ENCODE peak calls at places on chromosomes 12 and 14, in five cellular contexts. Y, M, H, E and T are unnamed samples. For H3K36me3, the result is how much of the 10 kb centered on the place peaks cover.

GRCh38 chr12:71594214-71594948 is 69.3 kb downstream of the ZFC3H1 start:
- DNase-seq in Y (no peak), M (no peak), H (no peak), E (no peak), T (no peak)

GRCh38 chr12:2944401-2945047 is 14.7 kb upstream of the TEAD4 start:
- DNase-seq in H (no peak), Y (peak), M (peak), E (peak), T (peak)

GRCh38 chr12:47700263-47700662 is 5.6 kb downstream of the RPAP3 start:
- DNase-seq in M (no peak), H (no peak), Y (no peak), E (no peak), T (no peak)

GRCh38 chr12:5561057-5561456 is 129.1 kb downstream of the NTF3 start:
- DNase-seq in M (no peak), E (no peak), Y (no peak), H (no peak), T (no peak)

GRCh38 chr12:38919191-38919590 is 13.8 kb upstream of the CPNE8 start:
- DNase-seq in M (no peak), E (no peak), H (no peak), Y (no peak), T (no peak)

GRCh38 chr12:3770891-3771290 is 18.0 kb upstream of the CRACR2A start:
- DNase-seq in E (no peak), H (no peak), M (no peak), Y (no peak), T (no peak)

GRCh38 chr12:47080725-47081502 is 1.2 kb upstream of the AMIGO2 start:
- DNase-seq in E (no peak), H (peak), Y (peak), M (peak), T (peak)

GRCh38 chr12:106170285-106170684 is 31.5 kb upstream of the NUAK1 start:
- DNase-seq in M (no peak), Y (no peak), E (peak), H (no peak), T (no peak)

GRCh38 chr14:73942180-73942579 is 7.7 kb downstream of the FAM161B start:
- DNase-seq in E (no peak), M (no peak), Y (no peak), H (no peak), T (no peak)

GRCh38 chr12:1651946-1652345 is 22.9 kb downstream of the WNT5B start:
- DNase-seq in E (no peak), M (no peak), Y (no peak), H (no peak), T (no peak)

GRCh38 chr14:92323031-92323915 is at the start of gene SLC24A4:
- DNase-seq in E (no peak), M (no peak), Y (no peak), H (no peak), T (no peak)

GRCh38 chr12:131892711-131893604 is 1.5 kb upstream of the ULK1 start:
- DNase-seq in E (no peak), H (no peak), Y (no peak), M (no peak), T (no peak)

GRCh38 chr14:102095871-102096568 is 9.2 kb upstream of the HSP90AA1 start:
- DNase-seq in M (no peak), E (no peak), H (no peak), Y (no peak), T (no peak)

GRCh38 chr14:62592877-62593276 is 452.4 kb downstream of the KCNH5 start:
- DNase-seq in E (no peak), Y (no peak), H (no peak), M (no peak), T (no peak)

GRCh38 chr14:100128688-100129087 is 30.8 kb downstream of the DEGS2 start:
- DNase-seq in M (no peak), Y (no peak), E (no peak), H (no peak), T (no peak)
- H3K36me3 ChIP-seq in M (under half), Y (half or more), E (under half), H (under half), T (under half)

GRCh38 chr14:81952917-81953316 is 419.3 kb upstream of the SEL1L start:
- DNase-seq in M (no peak), Y (no peak), H (no peak), E (no peak), T (no peak)

GRCh38 chr14:81942071-81942470 is 408.4 kb upstream of the SEL1L start:
- DNase-seq in Y (no peak), M (no peak), E (no peak), H (no peak), T (no peak)

DNA sequence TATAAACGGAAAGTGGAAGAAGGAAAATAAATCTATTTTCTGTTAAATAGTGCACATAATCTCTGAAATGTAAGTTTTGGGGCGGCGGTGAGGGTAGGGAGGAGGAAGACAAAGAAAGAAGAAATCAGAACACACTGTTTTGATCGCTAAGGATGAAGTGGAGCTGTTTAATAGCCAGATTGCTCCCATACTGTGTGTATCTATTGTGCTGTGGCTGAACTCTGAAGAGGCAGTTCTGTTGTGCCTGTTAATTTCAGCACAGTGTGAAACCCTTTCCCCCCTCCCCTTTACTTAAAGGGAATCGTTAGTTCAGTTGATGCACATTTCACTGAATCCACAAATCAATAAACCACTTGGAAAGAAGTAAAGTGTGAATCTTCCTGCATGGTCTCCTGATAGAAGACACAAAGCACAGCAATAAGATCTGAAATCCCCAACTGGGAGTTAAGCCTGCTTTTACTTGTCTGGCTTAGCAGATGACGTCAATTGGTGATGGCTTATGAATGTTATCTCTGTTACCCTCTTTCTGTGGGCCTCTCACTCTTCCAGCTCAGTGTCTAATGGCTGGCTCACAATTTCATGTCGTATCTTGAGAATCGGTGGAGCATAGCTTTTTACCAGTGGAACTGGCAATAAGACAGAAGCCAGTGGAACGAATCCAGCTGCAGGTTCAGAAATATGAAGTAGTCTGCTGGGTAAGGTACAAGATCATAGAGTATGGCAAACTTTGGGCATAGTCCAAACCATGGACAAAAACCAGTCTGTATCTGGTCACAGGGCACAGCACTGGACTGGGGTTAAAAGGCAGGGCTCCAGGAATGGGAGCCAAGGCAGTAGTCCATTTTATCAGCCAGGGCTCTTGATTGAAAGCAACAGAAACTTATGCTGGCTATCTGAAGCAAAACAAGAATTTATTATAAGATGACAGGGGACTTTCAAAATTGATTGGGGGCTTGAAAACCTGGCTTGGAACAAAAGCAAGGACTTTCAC is 413.4 kb upstream of the SEL1L start:
- DNase-seq in M (no peak), Y (no peak), H (no peak), E (no peak), T (no peak)
- H3K4me3 ChIP-seq in M (no peak), Y (no peak), H (no peak), E (no peak), T (no peak)

DNA sequence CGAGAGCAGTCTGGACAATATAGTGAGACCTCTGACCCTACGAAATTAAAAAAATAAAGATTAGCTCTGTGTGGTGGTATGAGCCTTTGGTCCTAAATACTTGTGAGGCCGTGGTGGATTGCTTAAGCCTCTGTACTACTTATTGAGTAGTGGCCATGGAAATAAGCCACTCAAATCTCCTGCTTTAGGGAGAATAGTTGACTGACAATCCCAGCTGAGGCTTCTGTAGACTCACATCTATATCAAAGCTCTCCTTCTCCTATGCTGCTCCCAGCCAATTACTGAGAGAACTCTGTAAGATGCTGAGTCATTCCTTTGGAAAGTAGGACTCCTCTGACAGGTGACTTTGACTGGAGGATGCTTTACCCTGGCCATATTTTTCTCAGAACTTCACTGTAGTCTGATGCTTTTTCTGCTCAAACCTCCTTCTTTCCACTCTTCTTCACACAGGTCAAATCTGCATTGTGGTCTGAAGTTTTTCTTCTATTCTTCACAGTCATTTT is 420.2 kb downstream of the SLC6A15 start:
- DNase-seq in M (no peak), H (no peak), Y (no peak), E (no peak), T (no peak)
- TF ChIP-seq CTCF in M (no peak), H (no peak), Y (no peak), E (no peak), T (no peak)

GRCh38 chr12:122346054-122346453 is 76.4 kb downstream of the CLIP1 start:
- DNase-seq in M (no peak), E (no peak), Y (no peak), H (no peak), T (no peak)
- H3K36me3 ChIP-seq in M (half or more), E (under half), Y (under half), H (under half), T (half or more)

GRCh38 chr12:57027805-57028153 is 11.4 kb upstream of the TAC3 start:
- DNase-seq in E (no peak), Y (no peak), H (no peak), M (no peak), T (no peak)

GRCh38 chr12:57031789-57032188 is 15.5 kb upstream of the TAC3 start:
- DNase-seq in H (no peak), Y (no peak), M (no peak), E (no peak), T (no peak)

GRCh38 chr12:57027011-57027804 is 10.9 kb upstream of the TAC3 start:
- DNase-seq in E (no peak), M (no peak), H (no peak), Y (no peak), T (no peak)

GRCh38 chr12:57033428-57033827 is 16.5 kb downstream of the MYO1A start:
- DNase-seq in E (no peak), Y (no peak), M (no peak), H (no peak), T (no peak)

DNA sequence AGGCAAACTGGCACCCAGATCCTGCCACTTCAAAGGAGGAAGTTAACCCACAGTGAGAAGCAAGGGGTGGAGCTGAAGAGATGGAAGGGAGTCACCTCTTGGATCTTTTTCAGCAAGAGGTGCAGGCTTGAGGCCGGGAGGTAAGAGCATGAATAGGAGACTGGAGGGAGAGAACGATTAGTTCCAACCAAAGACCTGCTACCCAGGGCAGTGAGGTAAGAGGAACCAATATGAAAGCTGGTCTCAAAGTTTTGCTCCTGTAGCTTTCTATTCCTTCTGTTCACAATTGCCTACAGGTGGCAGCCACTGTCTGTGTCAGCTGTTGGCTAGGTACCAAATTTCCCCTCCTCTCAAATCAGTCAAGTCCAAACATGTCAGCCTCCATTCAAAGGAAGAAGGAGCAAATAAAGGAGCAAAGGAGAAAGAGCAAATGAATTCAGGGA is 14.9 kb upstream of the TAC3 start:
- DNase-seq in M (no peak), Y (no peak), H (no peak), E (peak), T (no peak)
- H3K4me3 ChIP-seq in M (no peak), Y (no peak), H (no peak), E (no peak), T (no peak)

GRCh38 chr12:17992002-17992656 is 97.9 kb downstream of the RERGL start:
- DNase-seq in H (no peak), Y (no peak), E (peak), M (no peak), T (no peak)
- TF ChIP-seq CTCF in H (peak), Y (no peak), E (peak), M (peak), T (peak)

GRCh38 chr12:113291586-113291985 is 43.3 kb downstream of the SLC8B1 start:
- DNase-seq in Y (no peak), H (no peak), M (no peak), E (no peak), T (no peak)
- H3K36me3 ChIP-seq in Y (half or more), H (half or more), M (half or more), E (under half), T (half or more)

GRCh38 chr12:120439646-120440247 is 1.8 kb downstream of the COX6A1 start:
- DNase-seq in M (no peak), H (no peak), E (peak), Y (peak), T (no peak)
- H3K4me3 ChIP-seq in M (no peak), H (no peak), E (no peak), Y (no peak), T (peak)

GRCh38 chr14:23481992-23482813 is 12.7 kb downstream of the NGDN start:
- DNase-seq in Y (no peak), E (no peak), M (no peak), H (no peak), T (no peak)
- TF ChIP-seq CTCF in Y (no peak), E (no peak), M (no peak), H (no peak), T (no peak)

DNA sequence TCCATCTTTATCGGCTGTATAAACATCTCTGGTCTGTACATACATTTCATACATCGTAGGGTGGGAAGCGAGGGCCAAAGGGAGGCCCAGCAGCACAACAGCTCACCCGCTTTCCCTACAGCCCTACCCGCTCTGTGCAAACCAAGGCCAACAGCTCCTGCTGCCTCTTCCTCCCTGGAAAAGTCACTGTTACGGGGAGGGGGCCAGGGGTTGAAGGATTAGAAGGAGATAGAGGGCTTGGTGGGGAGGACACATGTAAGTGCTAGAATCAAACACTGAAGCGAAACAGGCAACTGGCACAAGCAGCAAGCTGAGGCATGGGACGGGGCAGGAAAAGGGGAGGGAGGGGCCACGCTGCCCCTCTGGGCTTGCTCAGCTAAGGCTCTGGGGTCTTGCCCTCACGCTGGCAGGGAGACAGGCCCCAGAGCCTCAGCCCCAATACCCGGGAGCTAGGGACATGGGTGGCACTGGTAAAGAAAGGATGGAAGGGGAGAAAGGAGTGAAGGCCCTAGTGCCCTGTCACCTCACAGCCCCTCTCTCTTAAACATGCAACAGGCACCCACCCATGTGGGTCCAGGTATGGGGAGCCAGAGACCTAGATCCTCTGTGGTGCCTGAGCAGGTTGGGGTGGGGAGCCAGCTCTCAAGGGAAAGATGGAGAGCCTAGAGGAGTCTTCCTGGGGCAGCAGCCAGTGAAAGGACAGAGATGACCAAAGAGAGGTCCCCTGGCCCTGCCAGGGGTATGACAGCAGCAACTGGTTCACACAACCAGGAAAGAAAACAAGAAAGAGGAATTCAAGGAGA is 14.4 kb downstream of the SPRYD3 start:
- DNase-seq in H (peak), M (peak), Y (no peak), E (no peak), T (no peak)
- H3K36me3 ChIP-seq in H (under half), M (half or more), Y (half or more), E (under half), T (half or more)